ENCODE peak calls at places on chromosome 9, in six cellular contexts. W is CD8-positive, alpha-beta memory T cell; I is activated gamma-delta T cell treated with Interleukin-2 at 50 U/mL for 16 hours; L is Ammon's horn; D is AG08395; H is thoracic aorta. V is an unnamed sample.

GRCh38 chr9:125989090-125989501 is 241.9 kb downstream of the PBX3 start:
- DNase-seq in D (no peak), W (no peak), I (no peak), L (no peak), H (no peak), V (no peak)

GRCh38 chr9:8907863-8908262 is 1108.3 kb upstream of the DMAC1 start:
- DNase-seq in W (no peak), D (no peak), L (no peak), I (no peak), H (no peak), V (no peak)

GRCh38 chr9:136127313-136127712 is 8.6 kb upstream of the TMEM250 start:
- DNase-seq in I (no peak), D (no peak), W (no peak), H (no peak), L (no peak), V (no peak)

GRCh38 chr9:81562221-81563019 is 126.9 kb downstream of the TLE1 start:
- DNase-seq in D (no peak), H (no peak), W (no peak), I (no peak), L (no peak), V (no peak)

GRCh38 chr9:115250646-115251045 is 132.7 kb upstream of the TNC start:
- DNase-seq in L (no peak), I (no peak), W (no peak), H (no peak), D (peak; percentile 90), V (no peak)

GRCh38 chr9:34648673-34649072 is 2.2 kb downstream of the GALT start:
- DNase-seq in D (no peak), W (no peak), H (no peak), L (no peak), I (no peak), V (no peak)

GRCh38 chr9:2336055-2336454 is 285.5 kb upstream of the VLDLR start:
- DNase-seq in D (peak; percentile 9), W (no peak), H (no peak), L (no peak), I (no peak), V (peak; percentile 18)

GRCh38 chr9:112396416-112396815 is 16.5 kb downstream of the HSDL2 start:
- DNase-seq in H (no peak), I (no peak), W (no peak), L (no peak), D (no peak), V (no peak)

GRCh38 chr9:33778700-33779351 is 16.5 kb upstream of the PRSS3 start:
- DNase-seq in H (no peak), L (peak; percentile 73), W (peak; percentile 5), D (peak; percentile 62), I (peak; percentile 44), V (no peak)

GRCh38 chr9:85931495-85931894 is 9.5 kb upstream of the NAA35 start:
- DNase-seq in H (no peak), I (no peak), D (no peak), L (no peak), W (no peak), V (no peak)

GRCh38 chr9:129836342-129837007 is 1.2 kb downstream of the USP20 start:
- DNase-seq in L (no peak), I (peak; percentile 33), H (no peak), D (no peak), W (peak; percentile 8), V (no peak)

GRCh38 chr9:87673446-87674109 is 52.3 kb upstream of the CTSL start:
- DNase-seq in L (no peak), H (no peak), W (no peak), D (no peak), I (no peak), V (no peak)

GRCh38 chr9:3329361-3329760 is 196.4 kb downstream of the RFX3 start:
- DNase-seq in H (no peak), D (no peak), L (no peak), I (no peak), W (no peak), V (no peak)

GRCh38 chr9:38205279-38205678 is 136.3 kb upstream of the SHB start:
- DNase-seq in W (no peak), L (no peak), D (no peak), H (no peak), I (no peak), V (no peak)

V was measured in NCI-H187.